ENCODE peak calls at places on chromosomes 2 and 18, in nine cellular contexts. Q is cardiac fibroblast; S is GM12865; V is choroid plexus epithelial cell; T is HL-60; G is mesendoderm; L is AG04450; D is CD8-positive, alpha-beta memory T cell; K is fibroblast of lung. I is an unnamed sample.

GRCh38 chr2:180203972-180204371 is 196.9 kb upstream of the CWC22 start:
- DNase-seq in Q (peak), S (no peak), V (peak), T (no peak), G (no peak), L (no peak), D (no peak), K (peak), I (no peak)

GRCh38 chr2:158011055-158011771 is 90.5 kb upstream of the UPP2 start:
- DNase-seq in Q (no peak), S (peak), V (peak), T (no peak), G (peak), L (no peak), D (no peak), K (no peak), I (no peak)

GRCh38 chr2:240319221-240319854 is 116.1 kb upstream of the GPC1 start:
- DNase-seq in Q (peak), S (no peak), V (peak), T (no peak), G (no peak), L (no peak), D (no peak), K (peak), I (no peak)

GRCh38 chr2:233029321-233029720 is 3.2 kb upstream of the NEU2 start:
- DNase-seq in Q (no peak), S (no peak), V (no peak), T (no peak), G (no peak), L (no peak), D (no peak), K (no peak), I (no peak)

GRCh38 chr2:117820444-117820843 is 6.0 kb downstream of the DDX18 start:
- DNase-seq in Q (no peak), S (no peak), V (no peak), T (no peak), G (no peak), L (no peak), D (no peak), K (no peak), I (no peak)

GRCh38 chr2:235661136-235661535 is 167.3 kb downstream of the AGAP1 start:
- DNase-seq in Q (no peak), S (no peak), V (no peak), T (no peak), G (no peak), L (no peak), D (no peak), K (no peak), I (no peak)

GRCh38 chr2:22903616-22904015 is 481.4 kb upstream of the KLHL29 start:
- DNase-seq in Q (no peak), S (no peak), V (no peak), T (no peak), G (no peak), L (no peak), D (no peak), K (no peak), I (no peak)

GRCh38 chr2:114550895-114551793 is 108.7 kb downstream of the DPP10 start:
- DNase-seq in Q (peak), S (peak), V (peak), T (peak), G (peak), L (no peak), D (no peak), K (peak), I (peak)

GRCh38 chr2:164530464-164530863 is 90.8 kb downstream of the GRB14 start:
- DNase-seq in Q (no peak), S (no peak), V (no peak), T (no peak), G (no peak), L (no peak), D (no peak), K (no peak), I (no peak)

GRCh38 chr18:9082763-9083510 is 19.6 kb upstream of the NDUFV2 start:
- DNase-seq in Q (no peak), S (peak), V (no peak), T (no peak), G (no peak), L (no peak), D (peak), K (no peak), I (no peak)

GRCh38 chr2:187569571-187569970 is 15.3 kb upstream of the TFPI start:
- DNase-seq in Q (no peak), S (no peak), V (no peak), T (no peak), G (no peak), L (no peak), D (no peak), K (no peak), I (no peak)

GRCh38 chr2:236607471-236608307 is 38.1 kb downstream of the ACKR3 start:
- DNase-seq in Q (peak), S (peak), V (peak), T (peak), G (peak), L (no peak), D (no peak), K (peak), I (peak)

GRCh38 chr2:15006667-15007066 is 374.1 kb downstream of the LRATD1 start:
- DNase-seq in Q (no peak), S (peak), V (no peak), T (no peak), G (no peak), L (no peak), D (no peak), K (no peak), I (peak)

GRCh38 chr2:39696838-39697237 is 31.1 kb downstream of the TMEM178A start:
- DNase-seq in Q (peak), S (no peak), V (peak), T (no peak), G (no peak), L (peak), D (no peak), K (peak), I (no peak)

GRCh38 chr2:109225170-109225775 is 96.3 kb downstream of the SH3RF3 start:
- DNase-seq in Q (no peak), S (peak), V (no peak), T (no peak), G (no peak), L (no peak), D (no peak), K (no peak), I (no peak)

GRCh38 chr2:75646090-75646582 is 447 bp upstream of the MRPL19 start:
- DNase-seq in Q (no peak), S (no peak), V (no peak), T (no peak), G (no peak), L (no peak), D (no peak), K (no peak), I (no peak)

GRCh38 chr2:98346259-98347236 is at the start of gene CNGA3:
- DNase-seq in Q (peak), S (no peak), V (peak), T (no peak), G (peak), L (no peak), D (no peak), K (peak), I (no peak)

GRCh38 chr2:71785550-71785951 is 332.2 kb downstream of the DYSF start:
- DNase-seq in Q (no peak), S (no peak), V (no peak), T (no peak), G (no peak), L (no peak), D (no peak), K (no peak), I (no peak)

GRCh38 chr2:231378028-231378722 is 17.3 kb upstream of the B3GNT7 start:
- DNase-seq in Q (no peak), S (no peak), V (no peak), T (no peak), G (peak), L (no peak), D (no peak), K (no peak), I (no peak)

GRCh38 chr2:32884346-32884745 is 62.4 kb upstream of the LTBP1 start:
- DNase-seq in Q (no peak), S (no peak), V (no peak), T (no peak), G (no peak), L (no peak), D (no peak), K (no peak), I (no peak)

GRCh38 chr18:35464731-35465728 is 32.7 kb downstream of the INO80C start:
- DNase-seq in Q (no peak), S (no peak), V (peak), T (peak), G (no peak), L (no peak), D (no peak), K (no peak), I (no peak)

GRCh38 chr18:8283901-8284585 is 325.2 kb upstream of the RAB12 start:
- DNase-seq in Q (peak), S (no peak), V (peak), T (no peak), G (no peak), L (peak), D (no peak), K (peak), I (no peak)

GRCh38 chr18:36315736-36316135 is 18.2 kb downstream of the FHOD3 start:
- DNase-seq in Q (peak), S (no peak), V (no peak), T (no peak), G (no peak), L (no peak), D (no peak), K (no peak), I (no peak)

GRCh38 chr2:241640165-241640795 is 2.8 kb downstream of the ATG4B start:
- DNase-seq in Q (no peak), S (no peak), V (no peak), T (no peak), G (no peak), L (no peak), D (no peak), K (no peak), I (no peak)
- H3K4me3 ChIP-seq in Q (no peak), S (no peak), V (no peak), T (no peak), G (no peak), L (no peak), D (no peak), K (no peak), I (no peak)

GRCh38 chr18:13221821-13222220 is 3.3 kb downstream of the LDLRAD4 start:
- DNase-seq in Q (peak), S (no peak), V (no peak), T (no peak), G (no peak), L (no peak), D (no peak), K (peak), I (no peak)
- H3K4me3 ChIP-seq in Q (no peak), S (no peak), V (no peak), T (no peak), G (no peak), L (no peak), D (no peak), K (no peak), I (no peak)

GRCh38 chr2:216624251-216624650 is 9.0 kb upstream of the IGFBP2 start:
- DNase-seq in Q (no peak), S (no peak), V (no peak), T (no peak), G (no peak), L (no peak), D (no peak), K (no peak), I (no peak)
- H3K4me3 ChIP-seq in Q (no peak), S (no peak), V (no peak), T (no peak), G (no peak), L (no peak), D (no peak), K (no peak), I (no peak)

DNA sequence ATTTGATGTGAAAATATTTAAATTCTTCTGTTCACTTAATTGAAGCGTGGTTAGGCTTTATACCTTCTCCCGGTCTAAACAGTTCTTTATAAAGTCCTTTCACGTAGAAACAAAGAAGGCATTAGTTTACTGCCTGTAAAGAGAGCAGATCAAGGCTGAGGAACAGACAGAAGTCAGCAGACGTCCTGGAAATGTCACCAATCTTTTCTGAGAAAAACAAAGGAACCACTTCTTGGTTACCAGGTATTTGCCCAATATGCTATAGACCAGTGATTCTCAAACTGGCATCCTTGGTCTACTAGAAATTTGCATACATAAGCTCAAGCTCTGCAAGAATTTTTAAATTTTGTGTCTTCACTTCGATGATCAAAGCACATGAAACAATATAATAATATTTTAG is 89.2 kb upstream of the STK17B start:
- DNase-seq in Q (no peak), S (no peak), V (no peak), T (no peak), G (no peak), L (no peak), D (no peak), K (no peak), I (no peak)
- H3K4me3 ChIP-seq in Q (no peak), S (no peak), V (no peak), T (no peak), G (no peak), L (no peak), D (peak), K (no peak), I (no peak)

GRCh38 chr2:48145845-48146452 is 239.7 kb upstream of the FBXO11 start:
- DNase-seq in Q (peak), S (no peak), V (peak), T (peak), G (peak), L (no peak), D (no peak), K (peak), I (peak)
- H3K4me3 ChIP-seq in Q (no peak), S (no peak), V (no peak), T (no peak), G (no peak), L (no peak), D (no peak), K (no peak), I (no peak)

GRCh38 chr2:161414015-161414384 is 2.1 kb upstream of the TBR1 start:
- DNase-seq in Q (no peak), S (no peak), V (no peak), T (no peak), G (no peak), L (no peak), D (no peak), K (no peak), I (no peak)
- H3K4me3 ChIP-seq in Q (peak), S (no peak), V (peak), T (no peak), G (no peak), L (peak), D (no peak), K (peak), I (no peak)

DNA sequence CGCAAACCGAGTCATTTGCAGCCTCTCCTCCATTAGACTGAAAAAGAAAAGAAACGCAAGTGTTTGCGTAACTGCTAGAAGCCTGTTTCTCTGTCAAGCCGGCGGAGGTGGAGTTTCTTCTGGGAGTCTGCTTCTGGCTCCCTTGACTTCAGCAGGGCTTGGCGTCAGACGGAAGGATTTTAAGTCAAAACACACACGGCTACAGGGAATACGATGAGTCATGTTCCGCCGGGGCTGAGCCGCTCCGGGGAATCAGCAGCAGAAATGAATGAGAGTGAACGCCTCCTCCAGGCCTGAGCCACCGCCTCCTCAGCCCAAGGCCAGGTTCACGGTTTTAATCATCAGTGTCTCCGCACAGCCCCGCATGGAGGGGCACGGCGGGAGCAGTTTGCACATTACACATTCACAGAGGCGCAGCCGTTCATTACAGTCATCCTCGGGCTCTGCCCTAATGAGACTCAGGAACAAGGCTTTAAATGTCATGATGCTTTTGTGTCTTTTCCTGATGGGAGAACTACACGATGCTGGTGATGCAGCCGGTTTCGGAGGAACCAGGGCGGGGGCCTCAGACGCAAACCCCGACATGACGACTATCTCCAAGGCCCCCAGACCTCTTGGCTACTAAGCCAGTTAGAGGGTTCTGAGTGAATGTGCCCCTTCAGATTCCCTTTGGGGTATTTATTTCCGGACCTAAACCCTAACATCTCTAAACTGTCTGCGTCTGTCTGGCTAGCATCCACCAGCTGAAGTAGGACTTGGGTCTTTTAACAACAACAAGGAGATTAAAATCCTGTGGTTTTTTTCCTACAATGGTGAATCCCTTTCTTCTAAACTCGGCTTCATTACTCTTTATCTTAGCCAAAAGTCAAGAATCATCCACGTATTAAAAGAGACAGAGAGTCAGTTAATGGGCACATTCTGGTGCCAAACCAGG is 11.1 kb upstream of the SCG2 start:
- DNase-seq in Q (peak), S (no peak), V (peak), T (no peak), G (peak), L (peak), D (no peak), K (peak), I (no peak)
- H3K4me3 ChIP-seq in Q (peak), S (no peak), V (peak), T (no peak), G (no peak), L (peak), D (no peak), K (peak), I (no peak)

I was measured in Jurkat, Clone E6-1.